ENCODE peak calls at places on chromosomes 6 and 20, in ten cellular contexts. W is pancreas, M is tibial nerve, F is astrocyte, D is fibroblast of lung, X is mammary epithelial cell, C is tibial artery, L is testis, K is ascending aorta, Y is Panc1. Q is an unnamed sample.

GRCh38 chr20:53028337-53029007 is 56.3 kb downstream of the TSHZ2 start:
- DNase-seq in L (no peak), K (no peak), W (no peak), F (peak), D (peak), M (no peak), X (peak), Y (no peak), C (no peak), Q (no peak)

GRCh38 chr6:43916924-43917877 is 147.2 kb downstream of the VEGFA start:
- DNase-seq in M (peak), K (no peak), L (peak), Y (no peak), C (peak), W (peak), X (no peak), F (no peak), D (no peak), Q (no peak)

GRCh38 chr6:134758616-134759015 is 191.3 kb downstream of the ALDH8A1 start:
- DNase-seq in K (no peak), W (no peak), M (no peak), F (no peak), L (no peak), C (no peak), Y (no peak), D (no peak), X (no peak), Q (no peak)

GRCh38 chr20:6590891-6591679 is 176.4 kb upstream of the BMP2 start:
- DNase-seq in L (no peak), F (peak), Y (no peak), D (peak), M (no peak), C (no peak), K (no peak), W (no peak), X (peak), Q (no peak)

GRCh38 chr6:46440133-46440532 is 51.1 kb downstream of the RCAN2 start:
- DNase-seq in F (peak), M (no peak), C (no peak), Y (no peak), X (no peak), W (no peak), K (no peak), D (peak), L (no peak), Q (no peak)

GRCh38 chr6:117733341-117733740 is 58.1 kb downstream of the NUS1 start:
- DNase-seq in X (no peak), D (no peak), L (no peak), Y (no peak), F (no peak), C (no peak), K (no peak), M (no peak), W (no peak), Q (no peak)

GRCh38 chr20:48627737-48628128 is 200.1 kb downstream of the PREX1 start:
- DNase-seq in M (no peak), D (no peak), C (no peak), K (no peak), L (no peak), X (no peak), Y (no peak), W (no peak), F (no peak), Q (no peak)

GRCh38 chr6:83511901-83512681 is at the start of gene PRSS35:
- DNase-seq in W (peak), D (peak), L (peak), X (peak), M (no peak), K (peak), C (peak), F (peak), Y (no peak), Q (no peak)

GRCh38 chr6:145964948-145965366 is 799 bp upstream of the SHPRH start:
- DNase-seq in D (no peak), W (no peak), Y (no peak), L (peak), F (no peak), M (no peak), X (no peak), C (no peak), K (no peak), Q (no peak)

GRCh38 chr6:169810066-169810989 is 58.9 kb downstream of the ERMARD start:
- DNase-seq in W (peak), L (no peak), X (no peak), F (no peak), M (no peak), K (peak), Y (no peak), C (no peak), D (no peak), Q (no peak)

GRCh38 chr6:73027691-73028090 is 197.6 kb downstream of the KHDC1L start:
- DNase-seq in W (no peak), X (no peak), D (no peak), K (no peak), F (no peak), C (no peak), M (no peak), Y (no peak), L (no peak), Q (no peak)

GRCh38 chr20:20366896-20367680 is 816 bp upstream of the INSM1 start:
- DNase-seq in Y (no peak), M (no peak), L (no peak), X (no peak), W (no peak), F (no peak), C (no peak), K (no peak), D (no peak), Q (no peak)

GRCh38 chr20:33522256-33522820 is 32.4 kb downstream of the CBFA2T2 start:
- DNase-seq in F (peak), M (no peak), K (no peak), X (no peak), Y (no peak), L (no peak), C (no peak), D (no peak), W (no peak), Q (no peak)

GRCh38 chr6:88380618-88381288 is 214.6 kb upstream of the CNR1 start:
- DNase-seq in C (no peak), W (no peak), F (peak), X (no peak), K (no peak), M (no peak), Y (no peak), D (peak), L (peak), Q (no peak)

GRCh38 chr6:31495580-31495979 is 2.4 kb upstream of the MICB start:
- DNase-seq in K (peak), X (peak), Y (no peak), L (no peak), W (no peak), F (peak), C (no peak), D (peak), M (no peak), Q (no peak)
- TF ChIP-seq CTCF in K (no peak), X (no peak), Y (no peak), L (no peak), W (no peak), F (no peak), C (no peak), D (no peak), M (no peak), Q (no peak)

DNA sequence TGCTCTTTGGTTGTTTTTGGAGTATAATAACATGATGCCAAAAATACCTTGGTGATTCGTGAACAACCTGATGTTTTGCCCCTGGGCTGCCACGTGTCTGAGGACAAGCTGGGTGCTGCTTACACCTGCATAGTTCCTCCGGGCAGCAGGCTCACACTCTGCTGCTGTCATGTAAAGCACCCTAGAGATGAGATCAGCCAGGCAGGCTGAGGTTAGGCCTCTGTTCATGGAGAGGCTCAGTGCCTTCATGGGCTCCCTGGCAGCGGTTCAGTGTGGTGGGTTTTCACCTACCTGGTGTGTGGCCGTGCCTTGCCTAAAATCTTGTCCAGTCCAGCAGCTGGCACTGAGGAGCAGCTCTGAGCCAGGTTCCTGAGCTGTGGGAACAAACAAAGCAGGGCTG is 60.1 kb upstream of the TAGAP start:
- DNase-seq in Y (no peak), D (no peak), K (no peak), C (no peak), L (peak), W (no peak), M (no peak), X (peak), F (no peak), Q (no peak)
- H3K27ac ChIP-seq in Y (no peak), D (no peak), K (no peak), C (no peak), L (no peak), W (no peak), M (no peak), X (no peak), F (no peak), Q (peak)

GRCh38 chr6:42268835-42269204 is 51.2 kb upstream of the MRPS10 start:
- DNase-seq in D (no peak), K (no peak), X (no peak), W (no peak), F (no peak), C (no peak), M (no peak), Y (no peak), L (no peak), Q (no peak)

GRCh38 chr6:42264852-42265390 is 47.3 kb upstream of the MRPS10 start:
- DNase-seq in W (no peak), K (no peak), M (no peak), Y (no peak), F (no peak), X (no peak), D (no peak), L (no peak), C (no peak), Q (no peak)

GRCh38 chr6:42268016-42268834 is 50.6 kb upstream of the MRPS10 start:
- DNase-seq in X (no peak), L (no peak), M (no peak), F (no peak), W (no peak), K (no peak), D (no peak), Y (no peak), C (no peak), Q (no peak)

GRCh38 chr6:42264146-42264851 is 46.6 kb upstream of the MRPS10 start:
- DNase-seq in M (no peak), K (no peak), D (no peak), Y (no peak), W (no peak), L (peak), F (no peak), C (no peak), X (no peak), Q (no peak)

GRCh38 chr6:42266542-42266941 is 48.9 kb upstream of the MRPS10 start:
- DNase-seq in Y (no peak), K (no peak), W (no peak), M (no peak), C (no peak), X (no peak), D (no peak), F (no peak), L (no peak), Q (no peak)
- TF ChIP-seq CTCF in Y (no peak), K (no peak), W (no peak), M (no peak), C (no peak), X (no peak), D (no peak), F (no peak), L (no peak), Q (no peak)

GRCh38 chr6:137879885-137880430 is 12.9 kb downstream of the TNFAIP3 start:
- DNase-seq in W (no peak), X (no peak), K (no peak), Y (no peak), F (no peak), C (no peak), D (no peak), L (no peak), M (no peak), Q (no peak)

GRCh38 chr6:137878070-137878809 is 11.2 kb downstream of the TNFAIP3 start:
- DNase-seq in M (no peak), C (no peak), W (no peak), D (no peak), F (no peak), L (no peak), Y (no peak), X (no peak), K (no peak), Q (no peak)

GRCh38 chr6:137879301-137879700 is 12.2 kb downstream of the TNFAIP3 start:
- DNase-seq in W (no peak), X (no peak), L (no peak), Y (no peak), K (no peak), F (no peak), C (no peak), M (no peak), D (no peak), Q (no peak)

GRCh38 chr6:137877113-137877512 is 10.1 kb downstream of the TNFAIP3 start:
- DNase-seq in M (no peak), C (no peak), W (no peak), D (no peak), X (no peak), K (no peak), Y (no peak), F (no peak), L (no peak), Q (no peak)

DNA sequence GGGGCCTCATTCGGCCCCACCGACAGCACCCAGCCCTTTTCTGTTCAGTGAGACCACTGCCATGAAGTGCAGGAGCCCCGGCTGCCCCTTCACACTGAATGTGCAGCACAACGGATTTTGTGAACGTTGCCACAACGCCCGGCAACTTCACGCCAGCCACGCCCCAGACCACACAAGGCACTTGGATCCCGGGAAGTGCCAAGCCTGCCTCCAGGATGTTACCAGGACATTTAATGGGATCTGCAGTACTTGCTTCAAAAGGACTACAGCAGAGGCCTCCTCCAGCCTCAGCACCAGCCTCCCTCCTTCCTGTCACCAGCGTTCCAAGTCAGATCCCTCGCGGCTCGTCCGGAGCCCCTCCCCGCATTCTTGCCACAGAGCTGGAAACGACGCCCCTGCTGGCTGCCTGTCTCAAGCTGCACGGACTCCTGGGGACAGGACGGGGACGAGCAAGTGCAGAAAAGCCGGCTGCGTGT is 11.8 kb downstream of the TNFAIP3 start:
- DNase-seq in Y (no peak), L (no peak), C (peak), M (no peak), F (no peak), K (no peak), D (no peak), W (no peak), X (no peak), Q (no peak)
- H3K27ac ChIP-seq in Y (no peak), L (no peak), C (peak), M (peak), F (no peak), K (peak), D (peak), W (no peak), X (no peak), Q (no peak)

DNA sequence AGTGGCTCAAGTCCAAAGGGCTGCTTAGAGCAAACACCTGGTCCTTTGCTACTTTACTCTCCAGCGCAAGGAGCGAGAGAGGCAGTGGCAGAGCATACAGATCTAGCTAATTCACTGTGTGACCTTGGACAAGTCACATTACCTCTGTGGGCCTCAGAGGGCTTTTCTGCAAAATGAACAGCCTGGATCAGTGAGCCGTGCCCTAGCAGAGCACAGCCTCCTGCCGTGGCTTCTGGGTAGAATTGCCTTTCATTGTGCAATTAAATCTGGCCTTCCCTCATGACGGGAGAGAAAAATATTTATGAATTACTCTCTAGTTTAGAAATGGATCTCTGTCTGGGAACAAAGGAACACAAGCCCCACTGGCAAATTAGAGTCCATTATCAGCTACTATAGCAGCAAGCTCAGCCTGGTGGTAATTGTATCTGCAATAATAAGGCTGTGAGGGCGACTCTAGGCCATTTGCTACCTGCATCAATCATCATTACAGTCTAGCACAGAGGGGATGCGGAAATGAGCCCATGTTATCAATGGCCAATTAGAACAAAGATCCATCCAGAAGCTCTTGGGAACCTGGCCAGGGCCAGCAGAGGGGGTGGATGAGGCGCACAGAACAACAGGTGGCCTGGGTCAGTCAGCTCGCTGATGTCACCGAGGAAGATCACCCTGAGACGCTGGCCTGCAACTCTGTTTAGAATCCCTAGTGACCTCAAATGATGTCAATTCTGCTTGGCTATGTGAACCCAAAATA is 114.2 kb upstream of the LY86 start:
- DNase-seq in M (no peak), K (no peak), C (no peak), F (no peak), Y (no peak), X (no peak), W (no peak), L (no peak), D (no peak), Q (no peak)
- TF ChIP-seq CTCF in M (no peak), K (no peak), C (no peak), F (no peak), Y (no peak), X (no peak), W (no peak), L (no peak), D (no peak), Q (no peak)

GRCh38 chr6:159429427-159429826 is 260.2 kb downstream of the FNDC1 start:
- DNase-seq in C (no peak), K (no peak), M (no peak), W (no peak), X (no peak), F (no peak), L (no peak), Y (no peak), D (no peak), Q (no peak)
- H3K27ac ChIP-seq in C (no peak), K (no peak), M (no peak), W (no peak), X (no peak), F (no peak), L (no peak), Y (no peak), D (no peak), Q (no peak)

DNA sequence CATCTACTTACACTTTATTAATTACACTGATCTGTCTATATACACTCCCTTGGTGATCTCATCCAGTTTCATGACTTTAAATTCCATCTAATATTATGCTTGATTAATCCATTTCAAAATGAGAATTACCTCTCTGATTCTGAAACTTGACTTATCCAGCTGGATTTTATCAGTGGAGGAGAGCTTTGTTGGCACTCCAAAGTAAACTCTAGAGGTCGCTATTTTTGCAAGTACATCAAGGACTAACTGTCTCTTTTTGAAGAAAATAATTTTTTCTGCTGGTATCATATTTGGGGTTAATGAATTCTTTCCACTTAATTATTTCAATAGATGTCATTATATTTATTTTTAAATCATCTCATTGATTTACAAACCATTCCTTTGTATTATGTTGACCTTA is 630.3 kb upstream of the MAN1A1 start:
- DNase-seq in F (no peak), M (no peak), Y (no peak), K (no peak), C (no peak), L (no peak), X (no peak), D (no peak), W (no peak), Q (no peak)
- TF ChIP-seq CTCF in F (peak), M (no peak), Y (peak), K (no peak), C (no peak), L (no peak), X (peak), D (peak), W (no peak), Q (no peak)

Q was measured in esophagus squamous epithelium.